ENCODE peak calls at places on chromosome 3, in eight cellular contexts. D is transverse colon; X is colonic mucosa; C is aorta; R is brain microvascular endothelial cell; E is heart left ventricle; L is foreskin fibroblast; F is CD8-positive, alpha-beta memory T cell. Q is an unnamed sample.

GRCh38 chr3:125057186-125057850 is 1.5 kb upstream of the HEG1 start:
- DNase-seq in L (peak), D (no peak), C (no peak), X (no peak), R (peak), E (no peak), F (no peak), Q (peak)

GRCh38 chr3:16048435-16049318 is 125.8 kb upstream of the GALNT15 start:
- DNase-seq in L (peak), C (no peak), E (peak), D (peak), X (peak), R (peak), F (peak), Q (peak)

GRCh38 chr3:132981746-132982145 is 56.4 kb upstream of the TMEM108 start:
- DNase-seq in R (no peak), E (no peak), F (no peak), D (no peak), X (no peak), L (no peak), C (no peak), Q (no peak)

GRCh38 chr3:160545481-160545880 is 19.9 kb downstream of the KPNA4 start:
- DNase-seq in C (no peak), D (no peak), L (no peak), E (no peak), X (no peak), F (no peak), R (no peak), Q (no peak)

GRCh38 chr3:100483529-100483928 is 8.9 kb upstream of the TMEM45A start:
- DNase-seq in F (no peak), X (no peak), D (no peak), L (no peak), R (no peak), E (no peak), C (no peak), Q (no peak)

GRCh38 chr3:30011237-30011803 is 595.1 kb upstream of the TGFBR2 start:
- DNase-seq in X (no peak), E (no peak), L (peak), C (no peak), F (no peak), R (no peak), D (no peak), Q (no peak)

GRCh38 chr3:151195818-151196217 is 7.2 kb downstream of the GPR171 start:
- DNase-seq in L (no peak), R (no peak), E (no peak), F (no peak), X (no peak), C (no peak), D (no peak), Q (no peak)

GRCh38 chr3:51696954-51697353 is 9.9 kb upstream of the GRM2 start:
- DNase-seq in X (no peak), F (no peak), D (no peak), R (no peak), L (no peak), C (no peak), E (no peak), Q (no peak)

GRCh38 chr3:15116032-15116653 is 17.2 kb upstream of the RBSN start:
- DNase-seq in D (no peak), F (no peak), L (no peak), E (no peak), R (no peak), C (no peak), X (no peak), Q (no peak)

GRCh38 chr3:184508938-184509337 is 52.6 kb upstream of the EPHB3 start:
- DNase-seq in D (no peak), L (no peak), R (no peak), C (no peak), X (no peak), F (no peak), E (no peak), Q (no peak)

GRCh38 chr3:150508401-150508800 is 37.9 kb downstream of the SERP1 start:
- DNase-seq in D (no peak), F (no peak), R (no peak), L (no peak), X (no peak), E (no peak), C (no peak), Q (no peak)

GRCh38 chr3:85801955-85802354 is 843.2 kb downstream of the CADM2 start:
- DNase-seq in D (no peak), X (no peak), F (no peak), E (no peak), L (no peak), R (no peak), C (no peak), Q (no peak)

GRCh38 chr3:135871311-135871710 is 94.2 kb upstream of the PPP2R3A start:
- DNase-seq in D (no peak), X (no peak), C (no peak), R (no peak), E (no peak), L (no peak), F (no peak), Q (no peak)

GRCh38 chr3:46348811-46349482 is 5.0 kb upstream of the CCR2 start:
- DNase-seq in F (no peak), X (no peak), E (no peak), D (no peak), R (no peak), L (no peak), C (no peak), Q (no peak)

GRCh38 chr3:46353090-46353489 is 821 bp upstream of the CCR2 start:
- DNase-seq in D (no peak), F (no peak), C (no peak), X (no peak), L (no peak), R (no peak), E (no peak), Q (no peak)

GRCh38 chr3:46351646-46352045 is 2.3 kb upstream of the CCR2 start:
- DNase-seq in E (no peak), L (no peak), D (no peak), R (no peak), C (no peak), F (no peak), X (no peak), Q (no peak)

GRCh38 chr3:46350262-46350565 is 3.7 kb upstream of the CCR2 start:
- DNase-seq in F (no peak), D (no peak), X (no peak), L (no peak), E (no peak), R (no peak), C (no peak), Q (no peak)

DNA sequence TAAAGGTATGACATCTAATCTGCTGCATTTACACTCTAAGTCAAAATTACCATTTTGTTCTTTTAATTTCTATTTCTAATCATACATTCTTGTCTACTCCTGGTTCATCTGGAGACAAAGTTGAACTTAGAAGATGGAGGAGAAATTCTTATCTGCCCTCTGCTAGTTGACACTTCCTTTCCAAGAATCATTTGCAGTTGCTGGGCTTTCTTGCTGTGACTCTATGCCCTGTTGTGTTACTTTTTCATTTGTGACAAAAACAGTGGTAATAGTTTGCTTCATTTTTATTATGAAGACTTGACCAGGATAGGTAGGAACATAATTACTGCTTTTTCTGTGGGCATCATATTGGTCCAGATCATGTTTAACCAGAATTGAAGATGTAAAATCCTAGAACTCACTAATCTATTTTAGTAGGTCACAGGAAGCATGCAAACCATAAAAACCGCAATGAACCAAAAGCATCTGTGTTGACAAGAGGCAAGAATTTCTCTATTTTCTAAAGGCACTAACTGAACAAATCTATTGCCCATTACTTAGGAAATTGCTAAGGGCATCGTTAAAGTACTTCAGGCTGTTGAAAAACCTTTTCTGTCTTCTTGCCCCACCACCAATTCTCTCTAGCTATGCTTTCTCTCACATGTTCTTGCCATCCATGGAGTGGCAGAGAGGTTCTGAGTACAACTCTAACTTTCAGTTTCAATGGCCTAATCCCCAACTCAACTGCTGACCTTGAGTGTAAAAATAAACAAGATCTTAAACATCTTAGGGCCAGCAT is 4.2 kb upstream of the CCR2 start:
- DNase-seq in E (no peak), R (no peak), D (no peak), C (no peak), L (no peak), F (no peak), X (no peak), Q (no peak)
- H3K4me3 ChIP-seq in E (no peak), R (no peak), D (no peak), C (no peak), L (no peak), F (no peak), X (no peak), Q (no peak)

GRCh38 chr3:12932347-12932746 is 91.0 kb upstream of the RPL32 start:
- DNase-seq in X (no peak), E (peak), R (no peak), D (no peak), F (no peak), L (no peak), C (no peak), Q (no peak)
- H3K4me3 ChIP-seq in X (no peak), E (no peak), R (no peak), D (no peak), F (no peak), L (no peak), C (no peak), Q (no peak)

DNA sequence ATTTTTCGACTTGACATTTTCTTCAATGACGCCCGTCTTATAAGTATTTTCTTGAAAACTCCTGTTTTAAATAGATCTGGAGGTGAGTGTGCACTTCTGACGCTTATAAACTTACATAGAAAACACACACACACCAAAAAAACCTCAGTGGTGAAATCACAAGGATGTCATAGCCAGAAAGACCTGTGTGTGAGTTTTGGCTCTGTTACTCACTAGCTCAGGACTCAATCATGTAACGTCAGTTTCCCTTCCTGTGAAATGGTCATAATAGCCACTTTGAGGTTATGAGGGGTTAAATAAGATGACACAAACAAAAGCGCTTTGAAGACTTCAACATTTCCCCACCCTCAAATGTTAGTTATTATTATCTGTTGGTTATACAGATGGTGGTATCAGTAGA is 1.8 kb downstream of the IL20RB start:
- DNase-seq in C (no peak), F (no peak), X (no peak), E (no peak), D (no peak), R (no peak), L (no peak), Q (no peak)
- H3K4me3 ChIP-seq in C (no peak), F (no peak), X (no peak), E (no peak), D (no peak), R (no peak), L (no peak), Q (no peak)

GRCh38 chr3:171023566-171023965 is 3.0 kb downstream of the SLC2A2 start:
- DNase-seq in F (no peak), E (no peak), R (no peak), L (no peak), C (no peak), X (no peak), D (no peak), Q (no peak)

GRCh38 chr3:171028779-171029232 is 2.3 kb upstream of the SLC2A2 start:
- DNase-seq in D (no peak), L (peak), X (no peak), R (peak), F (no peak), E (no peak), C (no peak), Q (peak)

GRCh38 chr3:171026584-171027293 is at the start of gene SLC2A2:
- DNase-seq in C (no peak), L (no peak), F (no peak), E (no peak), D (no peak), R (no peak), X (no peak), Q (no peak)

GRCh38 chr3:171028025-171028778 is 1.7 kb upstream of the SLC2A2 start:
- DNase-seq in F (no peak), D (peak), X (peak), L (peak), C (peak), E (peak), R (peak), Q (peak)
- H3K4me3 ChIP-seq in F (peak), D (no peak), X (peak), L (peak), C (peak), E (peak), R (peak), Q (peak)

GRCh38 chr3:47444103-47444502 is 31.6 kb downstream of the SCAP start:
- DNase-seq in C (no peak), E (no peak), L (no peak), X (no peak), R (no peak), D (no peak), F (no peak), Q (no peak)
- H3K4me3 ChIP-seq in C (no peak), E (no peak), L (no peak), X (no peak), R (no peak), D (no peak), F (no peak), Q (no peak)

DNA sequence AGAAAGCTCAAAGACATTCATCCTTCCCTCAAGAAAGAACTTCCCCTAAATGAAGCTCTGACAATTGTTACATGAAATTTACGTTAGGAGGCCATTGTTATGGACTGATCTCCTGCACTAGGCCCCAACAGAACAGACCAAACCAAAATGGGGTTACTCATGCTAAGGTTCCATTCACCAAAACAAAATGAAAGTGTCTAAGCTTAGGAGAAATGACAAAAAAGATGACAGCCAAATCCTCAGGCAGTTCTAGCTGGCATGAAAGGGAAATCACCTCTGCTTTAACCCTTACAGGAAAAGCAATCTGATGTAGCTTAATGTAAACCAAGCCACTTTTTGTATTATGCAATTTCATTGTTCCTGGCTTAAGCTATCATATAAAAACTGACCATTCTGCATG is 271.2 kb downstream of the MAGI1 start:
- DNase-seq in D (no peak), L (no peak), R (no peak), C (no peak), F (no peak), X (no peak), E (no peak), Q (no peak)
- H3K4me3 ChIP-seq in D (no peak), L (no peak), R (no peak), C (no peak), F (no peak), X (no peak), E (no peak), Q (no peak)

DNA sequence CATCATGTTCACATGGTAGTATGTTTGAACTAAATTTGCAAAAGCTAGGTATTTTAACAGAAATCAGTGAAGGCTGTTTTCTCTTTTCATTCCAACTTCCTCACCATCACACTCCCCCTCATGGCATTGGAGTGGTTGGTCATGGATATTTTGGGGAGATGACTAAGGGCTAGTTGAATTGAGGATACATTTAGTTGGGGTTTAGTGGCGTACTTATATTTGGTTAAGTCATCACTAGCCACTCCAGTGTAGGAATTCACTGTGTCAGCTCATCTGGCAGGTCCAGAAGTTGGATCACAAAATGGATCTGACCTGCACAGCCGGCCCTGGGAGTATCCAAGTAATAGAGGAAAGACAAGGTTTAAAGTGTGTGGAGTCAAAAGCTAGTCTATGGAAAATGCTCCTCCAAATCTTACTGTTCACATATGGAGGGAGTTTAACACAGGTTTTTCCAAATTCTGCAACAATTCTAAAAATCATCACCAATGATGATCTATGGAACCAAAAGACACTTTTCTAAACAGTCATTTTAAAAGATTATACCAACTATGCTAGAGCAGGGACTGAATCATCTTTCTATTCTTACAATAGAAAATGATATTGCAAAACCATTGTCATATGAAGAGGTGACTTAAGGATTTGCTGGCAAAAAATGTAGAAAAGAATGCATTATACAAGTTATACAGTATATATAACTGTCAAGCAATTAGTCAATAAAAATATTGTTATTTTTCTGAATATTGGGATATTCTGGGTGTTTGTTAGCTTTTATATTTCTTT is 247.8 kb upstream of the PEX5L start:
- DNase-seq in E (no peak), X (no peak), L (no peak), F (no peak), D (no peak), R (no peak), C (no peak), Q (peak)
- H3K4me3 ChIP-seq in E (no peak), X (no peak), L (no peak), F (no peak), D (no peak), R (no peak), C (no peak), Q (no peak)

DNA sequence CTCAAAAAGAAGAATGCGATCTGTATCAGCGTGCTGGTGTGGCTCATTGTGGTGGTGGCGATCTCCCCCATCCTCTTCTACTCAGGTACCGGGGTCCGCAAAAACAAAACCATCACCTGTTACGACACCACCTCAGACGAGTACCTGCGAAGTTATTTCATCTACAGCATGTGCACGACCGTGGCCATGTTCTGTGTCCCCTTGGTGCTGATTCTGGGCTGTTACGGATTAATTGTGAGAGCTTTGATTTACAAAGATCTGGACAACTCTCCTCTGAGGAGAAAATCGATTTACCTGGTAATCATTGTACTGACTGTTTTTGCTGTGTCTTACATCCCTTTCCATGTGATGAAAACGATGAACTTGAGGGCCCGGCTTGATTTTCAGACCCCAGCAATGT is 1.3 kb downstream of the P2RY1 start:
- DNase-seq in R (no peak), L (no peak), E (no peak), F (no peak), C (no peak), D (no peak), X (peak), Q (no peak)
- H3K4me3 ChIP-seq in R (peak), L (peak), E (peak), F (no peak), C (no peak), D (peak), X (peak), Q (no peak)